ENCODE peak calls at places on chromosomes 2 and 18, in six cellular contexts. H, I, L, E, C and K are unnamed samples.

GRCh38 chr18:30132959-30133358 is 909.6 kb downstream of the DSC3 start:
- DNase-seq in E (no peak), L (no peak), C (no peak), H (no peak), I (no peak), K (no peak)

GRCh38 chr18:44182363-44182762 is 498.3 kb upstream of the SETBP1 start:
- DNase-seq in L (no peak), H (peak; percentile 20), I (no peak), C (no peak), E (no peak), K (no peak)

GRCh38 chr18:79519751-79520472 is 124.2 kb downstream of the NFATC1 start:
- DNase-seq in C (no peak), E (no peak), L (no peak), I (peak; percentile 41), H (no peak), K (peak; percentile 65)

GRCh38 chr2:65388626-65389390 is 43.6 kb downstream of the SPRED2 start:
- DNase-seq in H (no peak), E (no peak), L (no peak), C (no peak), I (no peak), K (no peak)

GRCh38 chr2:32058130-32058529 is 5.2 kb upstream of the SPAST start:
- DNase-seq in H (no peak), C (no peak), E (no peak), I (no peak), L (no peak), K (no peak)

GRCh38 chr2:214410918-214411554 is at the start of gene VWC2L:
- DNase-seq in I (no peak), H (peak; percentile 81), C (peak; percentile 1), E (no peak), L (no peak), K (no peak)

GRCh38 chr18:36314098-36314497 is 16.6 kb downstream of the FHOD3 start:
- DNase-seq in C (no peak), L (no peak), I (no peak), E (no peak), H (no peak), K (no peak)

GRCh38 chr2:121093735-121094520 is 191.1 kb downstream of the TFCP2L1 start:
- DNase-seq in H (no peak), C (no peak), L (no peak), E (no peak), I (no peak), K (no peak)

GRCh38 chr2:106156305-106157288 is 37.5 kb downstream of the UXS1 start:
- DNase-seq in E (no peak), H (no peak), I (no peak), L (no peak), C (no peak), K (no peak)

GRCh38 chr2:98455494-98455976 is 10.9 kb downstream of the INPP4A start:
- DNase-seq in C (no peak), L (no peak), H (no peak), E (no peak), I (no peak), K (no peak)

GRCh38 chr2:242011516-242011915 is 142.0 kb downstream of the RTP5 start:
- DNase-seq in C (no peak), I (no peak), E (no peak), H (no peak), L (no peak), K (peak; percentile 67)

GRCh38 chr2:20168727-20169696 is 55.9 kb downstream of the SDC1 start:
- DNase-seq in E (no peak), H (no peak), C (no peak), I (no peak), L (no peak), K (peak; percentile 55)

GRCh38 chr2:100664756-100665101 is 101.9 kb downstream of the PDCL3 start:
- DNase-seq in I (no peak), E (no peak), H (no peak), C (no peak), L (no peak), K (no peak)

GRCh38 chr2:119028327-119029174 is 86.6 kb downstream of the MARCO start:
- DNase-seq in I (no peak), L (no peak), H (peak; percentile 37), C (peak; percentile 43), E (no peak), K (peak; percentile 54)

GRCh38 chr2:9844036-9844483 is 786 bp downstream of the TAF1B start:
- DNase-seq in C (no peak), H (peak; percentile 61), L (no peak), I (no peak), E (no peak), K (no peak)

GRCh38 chr2:64837925-64838641 is 151.1 kb upstream of the SLC1A4 start:
- DNase-seq in I (no peak), H (no peak), C (no peak), E (no peak), L (no peak), K (no peak)

GRCh38 chr18:39311111-39311712 is 1745.6 kb upstream of the CELF4 start:
- DNase-seq in I (no peak), E (no peak), C (no peak), L (no peak), H (no peak), K (no peak)